ENCODE peak calls at places on chromosomes 13 and 19, in nine cellular contexts. One of them, this sample, is unnamed. For H3K4me1 and H3K9me3, the result is how much of the 10 kb centered on the place peaks cover.

GRCh38 chr13:89401209-89401810 is 1730.1 kb downstream of the SLITRK5 start:
- DNase-seq in CD8-positive, alpha-beta memory T cell: no peak
- DNase-seq in A549: no peak
- DNase-seq in neural progenitor cell: no peak
- DNase-seq in psoas muscle: no peak
- DNase-seq in astrocyte: peak
- DNase-seq in IMR-90: peak
- DNase-seq in sigmoid colon: no peak
- DNase-seq in heart right ventricle: no peak
- DNase-seq in this sample: peak

GRCh38 chr13:106003651-106004050 is 531.8 kb downstream of the EFNB2 start:
- DNase-seq in CD8-positive, alpha-beta memory T cell: no peak
- DNase-seq in A549: no peak
- DNase-seq in neural progenitor cell: no peak
- DNase-seq in psoas muscle: no peak
- DNase-seq in astrocyte: no peak
- DNase-seq in IMR-90: no peak
- DNase-seq in sigmoid colon: no peak
- DNase-seq in heart right ventricle: no peak
- DNase-seq in this sample: no peak

GRCh38 chr19:18291590-18292459 is 10.4 kb upstream of the JUND start:
- DNase-seq in CD8-positive, alpha-beta memory T cell: peak
- DNase-seq in A549: peak
- DNase-seq in neural progenitor cell: peak
- DNase-seq in psoas muscle: peak
- DNase-seq in astrocyte: peak
- DNase-seq in IMR-90: peak
- DNase-seq in sigmoid colon: peak
- DNase-seq in heart right ventricle: peak
- DNase-seq in this sample: peak

GRCh38 chr13:75826391-75826790 is 190.3 kb downstream of the LMO7 start:
- DNase-seq in CD8-positive, alpha-beta memory T cell: no peak
- DNase-seq in A549: no peak
- DNase-seq in neural progenitor cell: no peak
- DNase-seq in psoas muscle: no peak
- DNase-seq in astrocyte: no peak
- DNase-seq in IMR-90: no peak
- DNase-seq in sigmoid colon: no peak
- DNase-seq in heart right ventricle: no peak
- DNase-seq in this sample: no peak

GRCh38 chr13:25169356-25169755 is 2.7 kb downstream of the AMER2 start:
- DNase-seq in CD8-positive, alpha-beta memory T cell: no peak
- DNase-seq in A549: no peak
- DNase-seq in neural progenitor cell: no peak
- DNase-seq in psoas muscle: no peak
- DNase-seq in astrocyte: no peak
- DNase-seq in IMR-90: no peak
- DNase-seq in sigmoid colon: no peak
- DNase-seq in heart right ventricle: no peak
- DNase-seq in this sample: no peak

GRCh38 chr13:43232866-43233265 is 209.5 kb downstream of the DNAJC15 start:
- DNase-seq in CD8-positive, alpha-beta memory T cell: no peak
- DNase-seq in A549: no peak
- DNase-seq in neural progenitor cell: no peak
- DNase-seq in psoas muscle: no peak
- DNase-seq in astrocyte: peak
- DNase-seq in IMR-90: peak
- DNase-seq in sigmoid colon: no peak
- DNase-seq in heart right ventricle: no peak
- DNase-seq in this sample: peak

GRCh38 chr13:72590091-72590490 is 137.3 kb downstream of the MZT1 start:
- DNase-seq in CD8-positive, alpha-beta memory T cell: no peak
- DNase-seq in A549: no peak
- DNase-seq in neural progenitor cell: no peak
- DNase-seq in psoas muscle: no peak
- DNase-seq in astrocyte: no peak
- DNase-seq in IMR-90: no peak
- DNase-seq in sigmoid colon: no peak
- DNase-seq in heart right ventricle: no peak
- DNase-seq in this sample: no peak

GRCh38 chr13:79126706-79127105 is 279.3 kb downstream of the RBM26 start:
- DNase-seq in CD8-positive, alpha-beta memory T cell: no peak
- DNase-seq in A549: no peak
- DNase-seq in neural progenitor cell: no peak
- DNase-seq in psoas muscle: no peak
- DNase-seq in astrocyte: no peak
- DNase-seq in IMR-90: no peak
- DNase-seq in sigmoid colon: no peak
- DNase-seq in heart right ventricle: no peak
- DNase-seq in this sample: no peak

GRCh38 chr13:98885605-98886004 is 92.3 kb downstream of the DOCK9 start:
- DNase-seq in CD8-positive, alpha-beta memory T cell: no peak
- DNase-seq in A549: no peak
- DNase-seq in neural progenitor cell: no peak
- DNase-seq in psoas muscle: no peak
- DNase-seq in astrocyte: no peak
- DNase-seq in IMR-90: no peak
- DNase-seq in sigmoid colon: no peak
- DNase-seq in heart right ventricle: no peak
- DNase-seq in this sample: no peak

GRCh38 chr19:47598407-47599349 is 10.3 kb upstream of the BICRA start:
- DNase-seq in CD8-positive, alpha-beta memory T cell: no peak
- DNase-seq in A549: peak
- DNase-seq in neural progenitor cell: peak
- DNase-seq in psoas muscle: peak
- DNase-seq in astrocyte: peak
- DNase-seq in IMR-90: peak
- DNase-seq in sigmoid colon: peak
- DNase-seq in heart right ventricle: peak
- DNase-seq in this sample: peak

GRCh38 chr19:17766543-17767131 is 15.4 kb downstream of the FCHO1 start:
- DNase-seq in CD8-positive, alpha-beta memory T cell: no peak
- DNase-seq in A549: peak
- DNase-seq in neural progenitor cell: peak
- DNase-seq in psoas muscle: peak
- DNase-seq in astrocyte: peak
- DNase-seq in IMR-90: peak
- DNase-seq in sigmoid colon: peak
- DNase-seq in heart right ventricle: peak
- DNase-seq in this sample: peak

GRCh38 chr19:17902701-17903100 is 30.1 kb upstream of the CCDC124 start:
- DNase-seq in CD8-positive, alpha-beta memory T cell: no peak
- DNase-seq in A549: no peak
- DNase-seq in neural progenitor cell: no peak
- DNase-seq in psoas muscle: no peak
- DNase-seq in astrocyte: peak
- DNase-seq in IMR-90: peak
- DNase-seq in sigmoid colon: no peak
- DNase-seq in heart right ventricle: no peak
- DNase-seq in this sample: peak

GRCh38 chr19:23475477-23475876 is 80.2 kb upstream of the ZNF91 start:
- DNase-seq in CD8-positive, alpha-beta memory T cell: no peak
- DNase-seq in A549: no peak
- DNase-seq in neural progenitor cell: no peak
- DNase-seq in psoas muscle: no peak
- DNase-seq in astrocyte: no peak
- DNase-seq in IMR-90: no peak
- DNase-seq in sigmoid colon: no peak
- DNase-seq in heart right ventricle: no peak
- DNase-seq in this sample: no peak
- H3K4me1 ChIP-seq in CD8-positive, alpha-beta memory T cell: under half
- H3K4me1 ChIP-seq in A549: under half
- H3K4me1 ChIP-seq in neural progenitor cell: under half
- H3K4me1 ChIP-seq in psoas muscle: under half
- H3K4me1 ChIP-seq in astrocyte: under half
- H3K4me1 ChIP-seq in IMR-90: under half
- H3K4me1 ChIP-seq in sigmoid colon: under half
- H3K4me1 ChIP-seq in heart right ventricle: under half
- H3K4me1 ChIP-seq in this sample: under half

GRCh38 chr19:27859689-27860088 is 1353.3 kb downstream of the UQCRFS1 start:
- DNase-seq in CD8-positive, alpha-beta memory T cell: no peak
- DNase-seq in A549: no peak
- DNase-seq in neural progenitor cell: no peak
- DNase-seq in psoas muscle: no peak
- DNase-seq in astrocyte: no peak
- DNase-seq in IMR-90: no peak
- DNase-seq in sigmoid colon: no peak
- DNase-seq in heart right ventricle: no peak
- DNase-seq in this sample: no peak
- H3K9me3 ChIP-seq in CD8-positive, alpha-beta memory T cell: under half
- H3K9me3 ChIP-seq in A549: under half
- H3K9me3 ChIP-seq in neural progenitor cell: under half
- H3K9me3 ChIP-seq in psoas muscle: under half
- H3K9me3 ChIP-seq in astrocyte: under half
- H3K9me3 ChIP-seq in IMR-90: under half
- H3K9me3 ChIP-seq in sigmoid colon: under half
- H3K9me3 ChIP-seq in heart right ventricle: half or more
- H3K9me3 ChIP-seq in this sample: under half

GRCh38 chr13:40536443-40537113 is 129.9 kb downstream of the FOXO1 start:
- DNase-seq in CD8-positive, alpha-beta memory T cell: no peak
- DNase-seq in A549: no peak
- DNase-seq in neural progenitor cell: no peak
- DNase-seq in psoas muscle: no peak
- DNase-seq in astrocyte: no peak
- DNase-seq in IMR-90: no peak
- DNase-seq in sigmoid colon: no peak
- DNase-seq in heart right ventricle: no peak
- DNase-seq in this sample: no peak

GRCh38 chr13:40539954-40540706 is 126.3 kb downstream of the FOXO1 start:
- DNase-seq in CD8-positive, alpha-beta memory T cell: no peak
- DNase-seq in A549: peak
- DNase-seq in neural progenitor cell: peak
- DNase-seq in psoas muscle: no peak
- DNase-seq in astrocyte: peak
- DNase-seq in IMR-90: peak
- DNase-seq in sigmoid colon: no peak
- DNase-seq in heart right ventricle: no peak
- DNase-seq in this sample: peak

GRCh38 chr13:40535345-40535836 is 131.1 kb downstream of the FOXO1 start:
- DNase-seq in CD8-positive, alpha-beta memory T cell: no peak
- DNase-seq in A549: no peak
- DNase-seq in neural progenitor cell: no peak
- DNase-seq in psoas muscle: no peak
- DNase-seq in astrocyte: no peak
- DNase-seq in IMR-90: no peak
- DNase-seq in sigmoid colon: no peak
- DNase-seq in heart right ventricle: no peak
- DNase-seq in this sample: no peak

GRCh38 chr13:40534456-40534855 is 132.0 kb downstream of the FOXO1 start:
- DNase-seq in CD8-positive, alpha-beta memory T cell: no peak
- DNase-seq in A549: no peak
- DNase-seq in neural progenitor cell: no peak
- DNase-seq in psoas muscle: no peak
- DNase-seq in astrocyte: peak
- DNase-seq in IMR-90: no peak
- DNase-seq in sigmoid colon: no peak
- DNase-seq in heart right ventricle: no peak
- DNase-seq in this sample: no peak

DNA sequence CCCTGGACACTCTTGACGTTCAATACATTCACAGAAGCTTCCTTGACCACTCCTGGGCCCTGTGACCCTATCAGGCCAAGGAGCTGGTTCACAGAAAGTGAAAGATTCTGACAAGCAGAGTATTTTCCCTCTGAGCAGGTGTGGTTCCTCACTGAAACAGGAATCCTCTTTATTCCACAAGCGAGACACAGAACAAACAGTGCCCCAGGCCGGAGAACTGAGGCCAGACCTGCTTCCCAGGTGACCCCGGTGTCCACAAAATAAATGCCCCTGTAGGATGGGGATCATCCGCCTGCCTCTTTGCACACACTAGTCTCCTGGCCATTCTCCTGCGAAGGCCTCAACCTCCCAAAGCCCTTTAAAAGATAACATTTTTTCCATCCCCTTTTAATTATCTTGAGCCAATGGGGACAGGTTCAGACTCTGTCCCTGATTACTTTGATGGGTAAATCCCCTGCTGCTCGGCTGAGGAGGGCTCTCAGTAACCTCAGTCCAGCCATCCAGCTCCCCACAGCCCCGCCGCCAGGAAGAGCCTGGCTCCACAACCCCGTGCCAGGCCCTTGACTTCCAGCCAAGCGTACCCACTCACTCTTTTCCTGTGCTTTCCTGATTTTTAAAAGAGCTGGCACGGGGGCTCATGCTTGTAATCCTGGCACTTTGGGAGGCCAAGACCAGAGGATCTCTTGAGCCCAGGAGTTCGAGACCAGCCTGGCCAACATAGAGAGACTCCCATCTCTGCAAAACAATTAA is 129.1 kb downstream of the FOXO1 start:
- DNase-seq in CD8-positive, alpha-beta memory T cell: no peak
- DNase-seq in A549: no peak
- DNase-seq in neural progenitor cell: peak
- DNase-seq in psoas muscle: no peak
- DNase-seq in astrocyte: no peak
- DNase-seq in IMR-90: no peak
- DNase-seq in sigmoid colon: no peak
- DNase-seq in heart right ventricle: no peak
- DNase-seq in this sample: no peak
- H3K4me1 ChIP-seq in CD8-positive, alpha-beta memory T cell: under half
- H3K4me1 ChIP-seq in A549: under half
- H3K4me1 ChIP-seq in neural progenitor cell: under half
- H3K4me1 ChIP-seq in psoas muscle: under half
- H3K4me1 ChIP-seq in astrocyte: under half
- H3K4me1 ChIP-seq in IMR-90: under half
- H3K4me1 ChIP-seq in sigmoid colon: under half
- H3K4me1 ChIP-seq in heart right ventricle: under half
- H3K4me1 ChIP-seq in this sample: under half

DNA sequence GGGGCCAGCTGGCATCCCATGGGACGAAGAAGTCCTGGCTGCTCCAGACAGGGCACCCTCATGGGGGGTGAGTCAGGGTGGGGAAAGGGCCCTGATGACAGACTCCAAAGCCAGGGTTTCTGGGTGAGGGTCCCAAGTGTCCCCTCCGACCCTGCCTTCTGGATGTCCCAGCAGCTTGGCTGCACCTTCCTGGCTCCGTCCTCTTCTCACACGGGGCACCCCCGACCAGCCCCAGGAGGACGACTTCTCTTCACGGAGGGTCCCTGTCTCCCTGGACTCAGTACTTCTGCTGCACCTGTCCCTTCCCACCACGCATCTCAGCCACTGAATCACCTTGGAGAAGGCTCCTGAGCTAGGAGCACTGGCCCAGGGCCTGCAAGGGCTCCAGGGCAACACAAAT is 19.9 kb downstream of the MIER2 start:
- DNase-seq in CD8-positive, alpha-beta memory T cell: no peak
- DNase-seq in A549: no peak
- DNase-seq in neural progenitor cell: no peak
- DNase-seq in psoas muscle: no peak
- DNase-seq in astrocyte: no peak
- DNase-seq in IMR-90: no peak
- DNase-seq in sigmoid colon: no peak
- DNase-seq in heart right ventricle: no peak
- DNase-seq in this sample: no peak
- H3K9me3 ChIP-seq in CD8-positive, alpha-beta memory T cell: under half
- H3K9me3 ChIP-seq in A549: under half
- H3K9me3 ChIP-seq in neural progenitor cell: under half
- H3K9me3 ChIP-seq in psoas muscle: under half
- H3K9me3 ChIP-seq in astrocyte: under half
- H3K9me3 ChIP-seq in IMR-90: under half
- H3K9me3 ChIP-seq in sigmoid colon: under half
- H3K9me3 ChIP-seq in heart right ventricle: under half
- H3K9me3 ChIP-seq in this sample: under half

GRCh38 chr19:1019980-1020867 is 699 bp downstream of the TMEM259 start:
- DNase-seq in CD8-positive, alpha-beta memory T cell: peak
- DNase-seq in A549: no peak
- DNase-seq in neural progenitor cell: peak
- DNase-seq in psoas muscle: no peak
- DNase-seq in astrocyte: no peak
- DNase-seq in IMR-90: no peak
- DNase-seq in sigmoid colon: peak
- DNase-seq in heart right ventricle: no peak
- DNase-seq in this sample: peak
- H3K4me1 ChIP-seq in CD8-positive, alpha-beta memory T cell: half or more
- H3K4me1 ChIP-seq in A549: under half
- H3K4me1 ChIP-seq in neural progenitor cell: under half
- H3K4me1 ChIP-seq in psoas muscle: under half
- H3K4me1 ChIP-seq in astrocyte: under half
- H3K4me1 ChIP-seq in IMR-90: under half
- H3K4me1 ChIP-seq in sigmoid colon: half or more
- H3K4me1 ChIP-seq in heart right ventricle: under half
- H3K4me1 ChIP-seq in this sample: under half